ENCODE peak calls at places on chromosome 21, in nine cellular contexts. J is Peyer's patch, N is cardiac muscle cell, Q is left ventricle myocardium inferior, Y is HCT116, D is Panc1, G is psoas muscle, A is left lung, P is adrenal gland. K is an unnamed sample. For H3K9me3 and H3K4me1, the result is how much of the 10 kb centered on the place peaks cover.

GRCh38 chr21:26499475-26499874 is 73.6 kb downstream of the CYYR1 start:
- DNase-seq in J (no peak), N (no peak), Q (no peak), Y (no peak), D (no peak), G (no peak), A (no peak), P (no peak), K (no peak)

GRCh38 chr21:23633447-23633846 is 1973.8 kb downstream of the MRPL39 start:
- DNase-seq in J (no peak), N (no peak), Q (no peak), Y (no peak), D (no peak), G (no peak), A (no peak), P (no peak), K (no peak)

GRCh38 chr21:36035381-36035791 is 24.9 kb downstream of the SETD4 start:
- DNase-seq in J (no peak), N (no peak), Q (no peak), Y (no peak), D (no peak), G (no peak), A (no peak), P (peak), K (no peak)

GRCh38 chr21:17818158-17819113 is 720 bp downstream of the C21orf91 start:
- DNase-seq in J (peak), N (peak), Q (peak), Y (no peak), D (no peak), G (no peak), A (peak), P (peak), K (peak)

GRCh38 chr21:34932233-34932632 is 116.9 kb downstream of the RUNX1 start:
- DNase-seq in J (no peak), N (no peak), Q (no peak), Y (no peak), D (no peak), G (no peak), A (no peak), P (no peak), K (no peak)

GRCh38 chr21:34603002-34603709 is 11.8 kb downstream of the RCAN1 start:
- DNase-seq in J (peak), N (peak), Q (peak), Y (no peak), D (no peak), G (peak), A (peak), P (peak), K (peak)

GRCh38 chr21:39137248-39138186 is 45.7 kb downstream of the PSMG1 start:
- DNase-seq in J (no peak), N (peak), Q (no peak), Y (no peak), D (no peak), G (no peak), A (no peak), P (peak), K (no peak)

GRCh38 chr21:26962516-26963305 is 4.2 kb downstream of the ADAMTS5 start:
- DNase-seq in J (no peak), N (peak), Q (no peak), Y (no peak), D (no peak), G (no peak), A (no peak), P (no peak), K (no peak)

GRCh38 chr21:15848632-15849031 is 118.8 kb downstream of the USP25 start:
- DNase-seq in J (no peak), N (peak), Q (no peak), Y (no peak), D (no peak), G (no peak), A (no peak), P (no peak), K (no peak)

GRCh38 chr21:44701541-44701940 is 4.6 kb downstream of the KRTAP10-12 start:
- DNase-seq in J (no peak), N (no peak), Q (no peak), Y (no peak), D (no peak), G (no peak), A (no peak), P (peak), K (no peak)

GRCh38 chr21:29340228-29340627 is 41.5 kb downstream of the BACH1 start:
- DNase-seq in J (no peak), N (no peak), Q (no peak), Y (no peak), D (no peak), G (no peak), A (no peak), P (no peak), K (no peak)

GRCh38 chr21:45277101-45278045 is 10.3 kb downstream of the POFUT2 start:
- DNase-seq in J (peak), N (no peak), Q (no peak), Y (no peak), D (no peak), G (no peak), A (peak), P (peak), K (no peak)

GRCh38 chr21:35563885-35564451 is 496.4 kb downstream of the SETD4 start:
- DNase-seq in J (no peak), N (peak), Q (peak), Y (no peak), D (no peak), G (peak), A (peak), P (peak), K (peak)

GRCh38 chr21:38965910-38966504 is 160.3 kb downstream of the ETS2 start:
- DNase-seq in J (no peak), N (peak), Q (no peak), Y (no peak), D (no peak), G (no peak), A (peak), P (peak), K (peak)

GRCh38 chr21:38123626-38124025 is 133.2 kb upstream of the KCNJ15 start:
- DNase-seq in J (no peak), N (no peak), Q (no peak), Y (no peak), D (no peak), G (no peak), A (no peak), P (no peak), K (no peak)

GRCh38 chr21:14522689-14523088 is 23.4 kb downstream of the SAMSN1 start:
- DNase-seq in J (no peak), N (no peak), Q (no peak), Y (no peak), D (no peak), G (no peak), A (no peak), P (no peak), K (no peak)

GRCh38 chr21:38170283-38170682 is 86.5 kb upstream of the KCNJ15 start:
- DNase-seq in J (no peak), N (peak), Q (no peak), Y (no peak), D (no peak), G (no peak), A (peak), P (no peak), K (no peak)

GRCh38 chr21:46594276-46594675 is 10.6 kb downstream of the S100B start:
- DNase-seq in J (no peak), N (no peak), Q (no peak), Y (no peak), D (no peak), G (no peak), A (no peak), P (no peak), K (no peak)
- H3K9me3 ChIP-seq in J (under half), N (under half), Q (half or more), Y (under half), D (under half), G (under half), A (half or more), P (under half), K (under half)

DNA sequence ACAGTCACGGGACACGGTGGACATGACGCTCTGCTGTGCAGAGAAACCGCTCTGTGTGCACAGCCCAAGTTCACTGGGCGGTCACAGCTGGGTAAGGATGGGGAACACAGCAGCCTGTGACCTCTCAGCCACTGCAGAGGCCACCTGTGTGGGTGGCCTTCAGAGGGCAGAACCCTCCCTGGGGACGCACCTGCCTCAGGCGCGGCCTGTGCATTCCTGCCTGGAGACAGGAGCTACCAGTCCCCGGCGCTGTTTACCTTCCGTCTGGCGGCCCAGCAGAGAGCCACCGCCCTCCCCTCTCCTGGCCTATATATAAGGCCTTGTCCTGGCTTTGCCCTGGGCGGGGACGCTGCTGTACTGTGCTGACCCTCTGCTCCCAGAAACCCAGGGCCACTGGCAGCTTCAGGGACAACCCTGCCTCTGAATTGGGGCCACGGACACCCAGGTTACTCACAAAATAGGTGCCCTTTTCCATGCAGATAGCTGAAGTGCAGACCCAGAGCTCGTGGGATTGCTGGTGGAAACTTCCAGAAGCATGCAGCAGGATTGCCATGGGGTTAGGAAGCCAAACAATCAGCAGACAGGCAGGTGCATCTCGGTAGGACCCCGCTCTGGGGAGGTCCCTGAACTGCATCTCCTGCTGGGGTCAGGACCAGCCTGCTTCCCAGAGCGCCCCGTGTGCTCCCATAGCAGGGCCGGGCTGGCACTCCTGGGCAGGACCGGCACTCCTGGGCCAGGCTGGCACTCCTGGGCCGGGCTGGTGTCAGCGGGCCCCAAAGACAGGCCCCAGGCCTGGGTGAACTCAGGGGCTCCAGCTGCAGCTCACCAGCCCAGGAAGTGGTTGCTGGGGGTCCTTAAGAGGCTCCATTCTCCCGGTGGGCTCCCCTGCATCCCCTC is 83.6 kb downstream of the SIK1 start:
- DNase-seq in J (no peak), N (no peak), Q (no peak), Y (no peak), D (no peak), G (no peak), A (peak), P (no peak), K (peak)
- H3K4me1 ChIP-seq in J (under half), N (under half), Q (under half), Y (under half), D (under half), G (under half), A (under half), P (under half), K (under half)

GRCh38 chr21:42514883-42515228 is 1.2 kb downstream of the SLC37A1 start:
- DNase-seq in J (no peak), N (no peak), Q (no peak), Y (no peak), D (no peak), G (no peak), A (no peak), P (no peak), K (no peak)

GRCh38 chr21:42512346-42513034 is 1.2 kb upstream of the SLC37A1 start:
- DNase-seq in J (peak), N (no peak), Q (no peak), Y (no peak), D (no peak), G (no peak), A (no peak), P (no peak), K (no peak)

GRCh38 chr21:42515708-42516502 is 2.3 kb downstream of the SLC37A1 start:
- DNase-seq in J (peak), N (no peak), Q (no peak), Y (peak), D (no peak), G (no peak), A (peak), P (no peak), K (peak)

GRCh38 chr21:42513151-42513984 is at the start of gene SLC37A1:
- DNase-seq in J (peak), N (no peak), Q (no peak), Y (no peak), D (no peak), G (peak), A (no peak), P (peak), K (no peak)

DNA sequence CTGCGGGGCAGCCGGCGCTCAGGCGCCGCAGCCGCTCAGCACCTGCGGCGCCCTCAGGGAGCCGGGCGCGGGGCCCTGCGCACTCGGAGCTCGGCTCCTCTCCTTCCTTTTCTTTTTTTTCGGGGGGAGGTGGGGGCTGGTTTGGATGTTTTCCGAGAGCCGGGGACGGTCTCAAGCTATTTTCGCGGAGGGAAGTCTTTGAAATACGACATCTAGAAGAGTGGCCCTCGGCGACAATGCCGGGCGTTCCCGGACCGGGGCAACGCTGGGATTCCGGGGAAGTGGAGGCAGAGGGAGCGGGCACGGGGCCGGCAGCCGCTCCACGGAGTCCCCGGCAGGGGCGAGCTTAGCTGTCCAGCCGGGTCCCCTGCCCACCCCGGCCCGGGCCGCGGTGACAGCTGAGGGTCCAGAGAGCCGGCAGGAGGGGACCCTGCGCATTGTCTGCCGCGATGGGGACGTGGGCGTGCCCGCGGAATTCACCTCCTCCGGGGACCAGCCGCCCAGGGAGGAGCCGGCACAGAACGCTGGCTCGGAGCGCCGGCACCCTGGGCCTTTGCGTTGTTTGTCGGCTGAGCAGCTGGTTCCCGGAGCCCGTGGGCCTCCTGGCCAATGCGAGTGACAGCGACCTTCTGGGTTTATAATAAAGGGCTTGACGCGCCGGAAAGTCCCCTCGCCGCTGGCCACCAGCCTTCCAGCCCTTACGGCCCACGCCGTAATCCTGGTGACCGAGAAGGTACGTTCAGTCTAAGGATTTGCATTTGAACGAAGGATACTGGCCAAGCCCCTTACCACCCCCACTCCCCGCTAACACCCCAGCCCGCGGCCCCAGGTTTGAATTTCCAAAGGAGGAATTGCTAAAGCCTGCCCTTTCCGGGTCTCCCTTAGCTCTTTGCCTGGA is 582 bp downstream of the SLC37A1 start:
- DNase-seq in J (peak), N (peak), Q (peak), Y (no peak), D (no peak), G (peak), A (peak), P (peak), K (peak)
- TF ChIP-seq CTCF in J (no peak), N (no peak), Q (no peak), Y (no peak), D (no peak), G (no peak), A (no peak), P (no peak), K (no peak)

DNA sequence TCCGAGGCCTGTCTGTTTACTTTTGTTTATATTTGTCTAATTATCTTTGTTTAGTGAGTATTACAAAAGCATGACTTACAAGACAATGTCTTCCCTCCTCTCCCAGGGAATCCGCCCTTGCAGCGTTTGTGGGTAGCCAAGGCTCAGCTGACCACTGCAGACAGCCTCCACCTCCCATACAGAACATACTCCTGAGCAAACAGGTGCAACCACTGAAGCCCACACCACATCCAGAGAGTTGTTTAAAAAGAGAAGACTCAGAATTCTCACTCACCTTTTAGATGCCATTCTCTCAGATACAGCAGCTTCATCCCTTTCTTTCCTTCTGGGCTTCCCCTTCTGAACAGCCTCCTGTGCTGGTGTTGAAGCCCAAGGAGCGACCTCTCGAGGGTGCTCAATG is 103.5 kb upstream of the TMPRSS2 start:
- DNase-seq in J (no peak), N (no peak), Q (no peak), Y (no peak), D (no peak), G (no peak), A (no peak), P (no peak), K (no peak)
- H3K9me3 ChIP-seq in J (under half), N (under half), Q (under half), Y (under half), D (under half), G (under half), A (under half), P (under half), K (under half)

GRCh38 chr21:42725416-42725930 is 72.1 kb downstream of the PDE9A start:
- DNase-seq in J (no peak), N (no peak), Q (no peak), Y (no peak), D (no peak), G (no peak), A (no peak), P (peak), K (no peak)
- H3K4me1 ChIP-seq in J (under half), N (under half), Q (under half), Y (half or more), D (under half), G (under half), A (under half), P (under half), K (under half)

DNA sequence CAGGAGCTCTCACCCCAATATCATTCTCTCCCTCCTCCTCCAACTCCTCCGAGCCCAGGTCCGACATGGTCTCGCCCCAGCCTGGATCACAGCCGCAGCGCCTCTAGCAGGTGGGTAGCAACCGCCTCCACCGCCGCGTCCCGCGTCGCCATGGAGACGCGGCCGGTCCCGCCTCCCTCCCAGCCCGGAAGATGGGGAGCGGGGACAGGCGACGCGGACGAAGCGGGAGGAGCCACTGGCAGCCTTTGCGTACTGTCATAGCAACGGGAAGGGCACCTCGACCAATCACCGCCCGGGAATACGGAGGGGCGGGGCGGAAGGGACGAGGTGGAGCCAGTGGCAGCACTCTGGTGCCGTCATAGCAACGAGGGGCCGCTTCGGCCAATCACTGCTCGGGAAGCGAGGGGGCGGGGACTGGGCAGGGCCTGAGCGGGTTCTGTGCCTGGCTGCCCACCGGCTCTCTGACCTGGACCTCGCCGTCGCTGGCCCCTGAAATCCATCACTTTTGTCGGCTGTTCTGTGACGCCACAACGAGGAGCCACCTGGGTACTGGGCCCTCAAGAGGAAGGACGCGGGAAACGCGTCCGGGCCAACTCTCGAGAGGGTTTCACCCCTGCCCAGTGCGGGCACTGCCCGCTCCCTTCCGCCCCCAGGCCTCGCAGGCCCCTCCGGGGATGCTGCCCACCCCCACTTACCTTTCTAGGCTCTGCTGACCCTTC is at the start of gene RSPH1:
- DNase-seq in J (peak), N (peak), Q (peak), Y (peak), D (peak), G (peak), A (peak), P (peak), K (peak)
- TF ChIP-seq CTCF in J (no peak), N (no peak), Q (no peak), Y (no peak), D (no peak), G (no peak), A (no peak), P (no peak), K (no peak)

K was measured in pancreas.